ENCODE peak calls at places on chromosomes 6 and 20, in eight cellular contexts. One of them, this sample, is unnamed.

GRCh38 chr20:358891-359555 is 12.1 kb downstream of the NRSN2 start:
- DNase-seq in psoas muscle: no peak
- DNase-seq in astrocyte: no peak
- DNase-seq in GM23338: no peak
- DNase-seq in CD4-positive, CD25-positive, alpha-beta regulatory T cell: no peak
- DNase-seq in uterus: no peak
- DNase-seq in mucosa of descending colon: no peak
- DNase-seq in NT2/D1: no peak
- DNase-seq in this sample: no peak

GRCh38 chr6:70277480-70277879 is 25.4 kb downstream of the COL9A1 start:
- DNase-seq in psoas muscle: no peak
- DNase-seq in astrocyte: peak; percentile 1
- DNase-seq in GM23338: no peak
- DNase-seq in CD4-positive, CD25-positive, alpha-beta regulatory T cell: no peak
- DNase-seq in uterus: no peak
- DNase-seq in mucosa of descending colon: no peak
- DNase-seq in NT2/D1: no peak
- DNase-seq in this sample: no peak

GRCh38 chr6:79964607-79965081 is 17.3 kb upstream of the ELOVL4 start:
- DNase-seq in psoas muscle: no peak
- DNase-seq in astrocyte: no peak
- DNase-seq in GM23338: no peak
- DNase-seq in CD4-positive, CD25-positive, alpha-beta regulatory T cell: no peak
- DNase-seq in uterus: no peak
- DNase-seq in mucosa of descending colon: no peak
- DNase-seq in NT2/D1: no peak
- DNase-seq in this sample: no peak

GRCh38 chr6:104789770-104790190 is 69.9 kb downstream of the HACE1 start:
- DNase-seq in psoas muscle: no peak
- DNase-seq in astrocyte: peak; percentile 69
- DNase-seq in GM23338: peak; percentile 41
- DNase-seq in CD4-positive, CD25-positive, alpha-beta regulatory T cell: no peak
- DNase-seq in uterus: no peak
- DNase-seq in mucosa of descending colon: no peak
- DNase-seq in NT2/D1: no peak
- DNase-seq in this sample: no peak

GRCh38 chr20:63150391-63150898 is 65.5 kb downstream of the YTHDF1 start:
- DNase-seq in psoas muscle: no peak
- DNase-seq in astrocyte: no peak
- DNase-seq in GM23338: no peak
- DNase-seq in CD4-positive, CD25-positive, alpha-beta regulatory T cell: no peak
- DNase-seq in uterus: no peak
- DNase-seq in mucosa of descending colon: peak; percentile 35
- DNase-seq in NT2/D1: no peak
- DNase-seq in this sample: peak; percentile 70

GRCh38 chr20:19129976-19130612 is 82.3 kb upstream of the SLC24A3 start:
- DNase-seq in psoas muscle: no peak
- DNase-seq in astrocyte: no peak
- DNase-seq in GM23338: no peak
- DNase-seq in CD4-positive, CD25-positive, alpha-beta regulatory T cell: no peak
- DNase-seq in uterus: no peak
- DNase-seq in mucosa of descending colon: peak; percentile 69
- DNase-seq in NT2/D1: no peak
- DNase-seq in this sample: no peak

GRCh38 chr6:37303891-37304503 is 46.1 kb upstream of the TMEM217 start:
- DNase-seq in psoas muscle: no peak
- DNase-seq in astrocyte: peak; percentile 29
- DNase-seq in GM23338: peak; percentile 44
- DNase-seq in CD4-positive, CD25-positive, alpha-beta regulatory T cell: no peak
- DNase-seq in uterus: no peak
- DNase-seq in mucosa of descending colon: no peak
- DNase-seq in NT2/D1: no peak
- DNase-seq in this sample: no peak

GRCh38 chr6:116528800-116529199 is 16.7 kb downstream of the TRAPPC3L start:
- DNase-seq in psoas muscle: no peak
- DNase-seq in astrocyte: peak; percentile 41
- DNase-seq in GM23338: no peak
- DNase-seq in CD4-positive, CD25-positive, alpha-beta regulatory T cell: no peak
- DNase-seq in uterus: no peak
- DNase-seq in mucosa of descending colon: no peak
- DNase-seq in NT2/D1: no peak
- DNase-seq in this sample: no peak

GRCh38 chr20:14716251-14716650 is 378.8 kb upstream of the FLRT3 start:
- DNase-seq in psoas muscle: no peak
- DNase-seq in astrocyte: no peak
- DNase-seq in GM23338: peak; percentile 67
- DNase-seq in CD4-positive, CD25-positive, alpha-beta regulatory T cell: no peak
- DNase-seq in uterus: no peak
- DNase-seq in mucosa of descending colon: no peak
- DNase-seq in NT2/D1: peak; percentile 40
- DNase-seq in this sample: no peak

GRCh38 chr6:17490724-17491123 is 97.3 kb downstream of the CAP2 start:
- DNase-seq in psoas muscle: no peak
- DNase-seq in astrocyte: no peak
- DNase-seq in GM23338: no peak
- DNase-seq in CD4-positive, CD25-positive, alpha-beta regulatory T cell: no peak
- DNase-seq in uterus: no peak
- DNase-seq in mucosa of descending colon: no peak
- DNase-seq in NT2/D1: no peak
- DNase-seq in this sample: no peak

GRCh38 chr20:44572551-44573500 is 9.6 kb upstream of the PKIG start:
- DNase-seq in psoas muscle: peak; percentile 44
- DNase-seq in astrocyte: peak; percentile 94
- DNase-seq in GM23338: no peak
- DNase-seq in CD4-positive, CD25-positive, alpha-beta regulatory T cell: no peak
- DNase-seq in uterus: peak; percentile 43
- DNase-seq in mucosa of descending colon: no peak
- DNase-seq in NT2/D1: no peak
- DNase-seq in this sample: no peak

DNA sequence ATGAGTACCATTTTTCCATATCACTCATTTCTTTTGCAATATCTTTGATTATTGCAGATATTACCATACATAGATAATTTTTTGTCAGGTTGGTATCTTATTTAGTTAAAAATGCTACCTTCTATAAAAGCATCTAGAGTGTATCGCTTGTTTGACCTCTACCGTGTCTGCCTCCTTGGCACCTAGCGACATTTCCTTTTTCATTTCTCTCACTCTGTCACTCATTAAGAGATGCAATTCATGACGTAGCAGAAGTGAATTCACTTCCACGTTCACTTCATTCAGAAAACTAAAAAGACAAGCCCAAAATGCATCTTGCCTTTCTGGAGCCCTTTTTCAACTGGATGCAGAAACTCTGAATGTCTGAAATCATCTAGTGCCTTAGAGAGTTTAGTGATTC is 172.9 kb downstream of the MMS22L start:
- DNase-seq in psoas muscle: no peak
- DNase-seq in astrocyte: no peak
- DNase-seq in GM23338: no peak
- DNase-seq in CD4-positive, CD25-positive, alpha-beta regulatory T cell: no peak
- DNase-seq in uterus: no peak
- DNase-seq in mucosa of descending colon: no peak
- DNase-seq in NT2/D1: no peak
- DNase-seq in this sample: no peak
- H3K4me1 ChIP-seq in psoas muscle: no peaks in the 10 kb centered on the region
- H3K4me1 ChIP-seq in astrocyte: no peaks in the 10 kb centered on the region
- H3K4me1 ChIP-seq in GM23338: no peaks in the 10 kb centered on the region
- H3K4me1 ChIP-seq in CD4-positive, CD25-positive, alpha-beta regulatory T cell: no peaks in the 10 kb centered on the region
- H3K4me1 ChIP-seq in uterus: no peaks in the 10 kb centered on the region
- H3K4me1 ChIP-seq in mucosa of descending colon: no peaks in the 10 kb centered on the region
- H3K4me1 ChIP-seq in NT2/D1: no peaks in the 10 kb centered on the region
- H3K4me1 ChIP-seq in this sample: no peaks in the 10 kb centered on the region

GRCh38 chr6:11221623-11222384 is 10.7 kb downstream of the NEDD9 start:
- DNase-seq in psoas muscle: no peak
- DNase-seq in astrocyte: no peak
- DNase-seq in GM23338: no peak
- DNase-seq in CD4-positive, CD25-positive, alpha-beta regulatory T cell: no peak
- DNase-seq in uterus: no peak
- DNase-seq in mucosa of descending colon: no peak
- DNase-seq in NT2/D1: no peak
- DNase-seq in this sample: no peak

GRCh38 chr6:11217360-11218076 is 14.9 kb downstream of the NEDD9 start:
- DNase-seq in psoas muscle: no peak
- DNase-seq in astrocyte: no peak
- DNase-seq in GM23338: no peak
- DNase-seq in CD4-positive, CD25-positive, alpha-beta regulatory T cell: no peak
- DNase-seq in uterus: no peak
- DNase-seq in mucosa of descending colon: no peak
- DNase-seq in NT2/D1: no peak
- DNase-seq in this sample: no peak

GRCh38 chr6:11218477-11218826 is 14.0 kb downstream of the NEDD9 start:
- DNase-seq in psoas muscle: no peak
- DNase-seq in astrocyte: no peak
- DNase-seq in GM23338: no peak
- DNase-seq in CD4-positive, CD25-positive, alpha-beta regulatory T cell: no peak
- DNase-seq in uterus: no peak
- DNase-seq in mucosa of descending colon: no peak
- DNase-seq in NT2/D1: no peak
- DNase-seq in this sample: no peak

GRCh38 chr6:11218077-11218392 is 14.4 kb downstream of the NEDD9 start:
- DNase-seq in psoas muscle: no peak
- DNase-seq in astrocyte: no peak
- DNase-seq in GM23338: no peak
- DNase-seq in CD4-positive, CD25-positive, alpha-beta regulatory T cell: no peak
- DNase-seq in uterus: no peak
- DNase-seq in mucosa of descending colon: no peak
- DNase-seq in NT2/D1: no peak
- DNase-seq in this sample: no peak

GRCh38 chr6:11218827-11219826 is 13.3 kb downstream of the NEDD9 start:
- DNase-seq in psoas muscle: no peak
- DNase-seq in astrocyte: peak; percentile 51
- DNase-seq in GM23338: no peak
- DNase-seq in CD4-positive, CD25-positive, alpha-beta regulatory T cell: no peak
- DNase-seq in uterus: no peak
- DNase-seq in mucosa of descending colon: no peak
- DNase-seq in NT2/D1: no peak
- DNase-seq in this sample: no peak
- H3K4me1 ChIP-seq in psoas muscle: peaks cover 28% of the 10 kb centered on the region
- H3K4me1 ChIP-seq in astrocyte: peaks cover 57% of the 10 kb centered on the region
- H3K4me1 ChIP-seq in GM23338: peaks cover 22% of the 10 kb centered on the region
- H3K4me1 ChIP-seq in CD4-positive, CD25-positive, alpha-beta regulatory T cell: peaks cover 30% of the 10 kb centered on the region
- H3K4me1 ChIP-seq in uterus: peaks cover 11% of the 10 kb centered on the region
- H3K4me1 ChIP-seq in mucosa of descending colon: peaks cover 67% of the 10 kb centered on the region
- H3K4me1 ChIP-seq in NT2/D1: no peaks in the 10 kb centered on the region
- H3K4me1 ChIP-seq in this sample: peaks cover 68% of the 10 kb centered on the region

GRCh38 chr6:127792616-127793015 is 108.2 kb downstream of the THEMIS start:
- DNase-seq in psoas muscle: no peak
- DNase-seq in astrocyte: no peak
- DNase-seq in GM23338: no peak
- DNase-seq in CD4-positive, CD25-positive, alpha-beta regulatory T cell: no peak
- DNase-seq in uterus: no peak
- DNase-seq in mucosa of descending colon: no peak
- DNase-seq in NT2/D1: no peak
- DNase-seq in this sample: no peak

GRCh38 chr6:127790571-127790970 is 110.3 kb downstream of the THEMIS start:
- DNase-seq in psoas muscle: no peak
- DNase-seq in astrocyte: no peak
- DNase-seq in GM23338: no peak
- DNase-seq in CD4-positive, CD25-positive, alpha-beta regulatory T cell: no peak
- DNase-seq in uterus: no peak
- DNase-seq in mucosa of descending colon: peak; percentile 25
- DNase-seq in NT2/D1: no peak
- DNase-seq in this sample: peak; percentile 59

GRCh38 chr6:127791779-127792528 is 108.9 kb downstream of the THEMIS start:
- DNase-seq in psoas muscle: no peak
- DNase-seq in astrocyte: no peak
- DNase-seq in GM23338: no peak
- DNase-seq in CD4-positive, CD25-positive, alpha-beta regulatory T cell: no peak
- DNase-seq in uterus: no peak
- DNase-seq in mucosa of descending colon: peak; percentile 31
- DNase-seq in NT2/D1: no peak
- DNase-seq in this sample: no peak

GRCh38 chr6:127794405-127794804 is 106.5 kb downstream of the THEMIS start:
- DNase-seq in psoas muscle: no peak
- DNase-seq in astrocyte: no peak
- DNase-seq in GM23338: no peak
- DNase-seq in CD4-positive, CD25-positive, alpha-beta regulatory T cell: no peak
- DNase-seq in uterus: no peak
- DNase-seq in mucosa of descending colon: no peak
- DNase-seq in NT2/D1: no peak
- DNase-seq in this sample: no peak

DNA sequence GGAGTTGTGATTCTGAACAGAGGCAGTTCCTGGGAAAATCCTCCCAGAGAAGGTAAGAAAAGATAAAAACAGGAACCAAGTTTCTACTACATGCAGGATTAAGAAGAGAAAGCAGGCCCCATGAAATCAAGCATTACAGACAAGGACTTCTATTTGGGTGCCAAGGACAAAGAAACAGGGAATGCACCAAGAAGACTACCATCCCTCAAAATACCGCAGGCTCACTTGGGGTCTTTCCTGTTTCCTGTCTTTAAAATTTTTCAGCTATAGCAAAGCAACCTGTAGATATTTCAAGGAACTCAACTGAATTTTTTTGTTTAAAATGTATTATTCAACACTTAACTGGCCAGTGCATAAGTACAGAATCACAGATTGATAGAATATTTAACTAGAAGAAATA is 107.5 kb downstream of the THEMIS start:
- DNase-seq in psoas muscle: no peak
- DNase-seq in astrocyte: no peak
- DNase-seq in GM23338: no peak
- DNase-seq in CD4-positive, CD25-positive, alpha-beta regulatory T cell: no peak
- DNase-seq in uterus: no peak
- DNase-seq in mucosa of descending colon: no peak
- DNase-seq in NT2/D1: no peak
- DNase-seq in this sample: no peak
- H3K4me1 ChIP-seq in psoas muscle: no peaks in the 10 kb centered on the region
- H3K4me1 ChIP-seq in astrocyte: no peaks in the 10 kb centered on the region
- H3K4me1 ChIP-seq in GM23338: no peaks in the 10 kb centered on the region
- H3K4me1 ChIP-seq in CD4-positive, CD25-positive, alpha-beta regulatory T cell: no peaks in the 10 kb centered on the region
- H3K4me1 ChIP-seq in uterus: no peaks in the 10 kb centered on the region
- H3K4me1 ChIP-seq in mucosa of descending colon: no peaks in the 10 kb centered on the region
- H3K4me1 ChIP-seq in NT2/D1: no peaks in the 10 kb centered on the region
- H3K4me1 ChIP-seq in this sample: no peaks in the 10 kb centered on the region

GRCh38 chr6:156778615-156779205 is 1.5 kb downstream of the ARID1B start:
- DNase-seq in psoas muscle: peak; percentile 42
- DNase-seq in astrocyte: no peak
- DNase-seq in GM23338: peak; percentile 52
- DNase-seq in CD4-positive, CD25-positive, alpha-beta regulatory T cell: peak; percentile 50
- DNase-seq in uterus: peak; percentile 68
- DNase-seq in mucosa of descending colon: peak; percentile 78
- DNase-seq in NT2/D1: no peak
- DNase-seq in this sample: peak; percentile 90

GRCh38 chr6:156777866-156778614 is 862 bp downstream of the ARID1B start:
- DNase-seq in psoas muscle: peak; percentile 57
- DNase-seq in astrocyte: no peak
- DNase-seq in GM23338: peak; percentile 50
- DNase-seq in CD4-positive, CD25-positive, alpha-beta regulatory T cell: peak; percentile 56
- DNase-seq in uterus: peak; percentile 45
- DNase-seq in mucosa of descending colon: peak; percentile 83
- DNase-seq in NT2/D1: no peak
- DNase-seq in this sample: peak; percentile 86

GRCh38 chr6:156776470-156776840 is 723 bp upstream of the ARID1B start:
- DNase-seq in psoas muscle: no peak
- DNase-seq in astrocyte: no peak
- DNase-seq in GM23338: no peak
- DNase-seq in CD4-positive, CD25-positive, alpha-beta regulatory T cell: no peak
- DNase-seq in uterus: no peak
- DNase-seq in mucosa of descending colon: no peak
- DNase-seq in NT2/D1: no peak
- DNase-seq in this sample: no peak

GRCh38 chr6:156776841-156777576 is at the start of gene ARID1B:
- DNase-seq in psoas muscle: peak; percentile 89
- DNase-seq in astrocyte: peak; percentile 80
- DNase-seq in GM23338: peak; percentile 76
- DNase-seq in CD4-positive, CD25-positive, alpha-beta regulatory T cell: peak; percentile 77
- DNase-seq in uterus: peak; percentile 82
- DNase-seq in mucosa of descending colon: peak; percentile 88
- DNase-seq in NT2/D1: no peak
- DNase-seq in this sample: peak; percentile 94

GRCh38 chr6:156777577-156777865 is 343 bp downstream of the ARID1B start:
- DNase-seq in psoas muscle: no peak
- DNase-seq in astrocyte: no peak
- DNase-seq in GM23338: no peak
- DNase-seq in CD4-positive, CD25-positive, alpha-beta regulatory T cell: no peak
- DNase-seq in uterus: no peak
- DNase-seq in mucosa of descending colon: no peak
- DNase-seq in NT2/D1: no peak
- DNase-seq in this sample: no peak
- H3K4me1 ChIP-seq in psoas muscle: peaks cover 39% of the 10 kb centered on the region
- H3K4me1 ChIP-seq in astrocyte: peaks cover 31% of the 10 kb centered on the region
- H3K4me1 ChIP-seq in GM23338: peaks cover 52% of the 10 kb centered on the region
- H3K4me1 ChIP-seq in CD4-positive, CD25-positive, alpha-beta regulatory T cell: peaks cover 21% of the 10 kb centered on the region
- H3K4me1 ChIP-seq in uterus: no peaks in the 10 kb centered on the region
- H3K4me1 ChIP-seq in mucosa of descending colon: peaks cover 27% of the 10 kb centered on the region
- H3K4me1 ChIP-seq in NT2/D1: no peaks in the 10 kb centered on the region
- H3K4me1 ChIP-seq in this sample: peaks cover 8% of the 10 kb centered on the region

This sample was measured in kidney.